ENCODE peak calls at places on chromosome 5, in seven cellular contexts. P is colonic mucosa; G is heart right ventricle; I is IMR-90; M is effector memory CD4-positive, alpha-beta T cell; Z is lung; A is naive thymus-derived CD4-positive, alpha-beta T cell. O is an unnamed sample.

GRCh38 chr5:53023969-53024368 is 34.8 kb downstream of the ITGA2 start:
- DNase-seq in Z (no peak), M (no peak), A (no peak), G (no peak), P (no peak), I (peak), O (peak)

GRCh38 chr5:878125-878524 is 14.5 kb downstream of the BRD9 start:
- DNase-seq in M (no peak), Z (no peak), A (no peak), P (no peak), I (no peak), G (no peak), O (no peak)

GRCh38 chr5:76475358-76475757 is 72.3 kb downstream of the IQGAP2 start:
- DNase-seq in M (no peak), P (peak), Z (no peak), I (no peak), A (no peak), G (no peak), O (no peak)

GRCh38 chr5:160045004-160045403 is 36.1 kb downstream of the TTC1 start:
- DNase-seq in Z (no peak), I (no peak), A (no peak), G (no peak), P (no peak), M (no peak), O (no peak)

GRCh38 chr5:6365142-6365976 is 13.0 kb downstream of the MED10 start:
- DNase-seq in Z (no peak), M (no peak), I (peak), G (no peak), P (no peak), A (no peak), O (peak)

GRCh38 chr5:86354664-86355063 is 263.1 kb upstream of the COX7C start:
- DNase-seq in G (no peak), M (no peak), P (no peak), I (no peak), Z (no peak), A (no peak), O (no peak)

GRCh38 chr5:103601314-103601713 is 38.7 kb upstream of the NUDT12 start:
- DNase-seq in Z (no peak), G (no peak), M (no peak), I (no peak), P (no peak), A (no peak), O (no peak)

GRCh38 chr5:134100283-134101011 is 14.0 kb upstream of the TCF7 start:
- DNase-seq in G (no peak), I (peak), P (no peak), Z (no peak), M (peak), A (no peak), O (peak)

GRCh38 chr5:82019342-82020138 is 47.7 kb downstream of the ATG10 start:
- DNase-seq in P (no peak), G (no peak), I (no peak), M (no peak), A (no peak), Z (no peak), O (no peak)

GRCh38 chr5:24918676-24919075 is 273.9 kb upstream of the CDH10 start:
- DNase-seq in A (no peak), M (no peak), G (no peak), Z (no peak), P (no peak), I (no peak), O (no peak)

GRCh38 chr5:98602534-98603112 is 170.8 kb upstream of the RGMB start:
- DNase-seq in Z (no peak), M (no peak), G (no peak), I (no peak), A (no peak), P (no peak), O (no peak)

GRCh38 chr5:107997338-107997979 is 326.7 kb upstream of the EFNA5 start:
- DNase-seq in I (peak), G (no peak), Z (no peak), M (no peak), P (no peak), A (no peak), O (no peak)

GRCh38 chr5:40733439-40733838 is 22.3 kb downstream of the TTC33 start:
- DNase-seq in P (no peak), Z (no peak), A (no peak), I (no peak), G (no peak), M (no peak), O (no peak)

GRCh38 chr5:102049517-102049916 is 246.6 kb downstream of the SLCO4C1 start:
- DNase-seq in I (no peak), Z (no peak), A (no peak), P (no peak), M (no peak), G (no peak), O (no peak)

GRCh38 chr5:36680066-36680465 is 73.7 kb downstream of the SLC1A3 start:
- DNase-seq in Z (no peak), M (no peak), I (no peak), G (peak), A (no peak), P (no peak), O (no peak)

GRCh38 chr5:58255970-58256369 is 203.9 kb downstream of the PLK2 start:
- DNase-seq in M (no peak), A (no peak), G (no peak), P (no peak), Z (no peak), I (no peak), O (no peak)

GRCh38 chr5:83133797-83134196 is 56.5 kb downstream of the XRCC4 start:
- DNase-seq in A (no peak), G (no peak), M (no peak), I (no peak), Z (no peak), P (no peak), O (no peak)

GRCh38 chr5:113232246-113232645 is 202.5 kb downstream of the TSSK1B start:
- DNase-seq in I (no peak), G (no peak), A (no peak), P (no peak), Z (no peak), M (no peak), O (peak)

GRCh38 chr5:13613621-13614020 is 330.9 kb downstream of the DNAH5 start:
- DNase-seq in Z (no peak), A (no peak), P (no peak), M (no peak), G (no peak), I (no peak), O (no peak)

GRCh38 chr5:168015506-168015905 is 275.9 kb upstream of the WWC1 start:
- DNase-seq in I (peak), P (no peak), Z (no peak), G (no peak), A (no peak), M (no peak), O (no peak)

GRCh38 chr5:139659673-139660072 is 11.5 kb downstream of the CXXC5 start:
- DNase-seq in G (no peak), P (no peak), I (no peak), Z (no peak), A (no peak), M (no peak), O (no peak)

GRCh38 chr5:129125819-129126218 is 31.3 kb downstream of the ISOC1 start:
- DNase-seq in A (no peak), M (no peak), Z (no peak), P (no peak), I (no peak), G (no peak), O (no peak)

GRCh38 chr5:122130152-122130551 is 806 bp downstream of the ZNF474 start:
- DNase-seq in M (no peak), A (no peak), P (no peak), Z (no peak), I (no peak), G (no peak), O (no peak)

GRCh38 chr5:33363537-33363936 is 77.2 kb upstream of the TARS1 start:
- DNase-seq in G (no peak), P (no peak), M (no peak), Z (no peak), A (no peak), I (no peak), O (no peak)

GRCh38 chr5:17154211-17154996 is 63.0 kb upstream of the BASP1 start:
- DNase-seq in P (no peak), I (peak), Z (no peak), A (no peak), M (no peak), G (no peak), O (peak)

GRCh38 chr5:111627862-111628261 is 115.5 kb upstream of the STARD4 start:
- DNase-seq in M (no peak), G (no peak), Z (no peak), A (no peak), P (no peak), I (no peak), O (no peak)

GRCh38 chr5:10485142-10485795 is 43.6 kb downstream of the ROPN1L start:
- DNase-seq in M (no peak), G (peak), Z (peak), P (no peak), I (peak), A (no peak), O (no peak)
- H3K27ac ChIP-seq in M (no peak), G (peak), Z (peak), P (no peak), I (peak), A (no peak), O (no peak)

GRCh38 chr5:164266571-164266970 is 761.2 kb downstream of the MAT2B start:
- DNase-seq in P (no peak), G (no peak), I (no peak), M (no peak), A (no peak), Z (no peak), O (no peak)
- H3K27ac ChIP-seq in P (no peak), G (no peak), I (no peak), M (no peak), A (no peak), Z (no peak), O (no peak)

DNA sequence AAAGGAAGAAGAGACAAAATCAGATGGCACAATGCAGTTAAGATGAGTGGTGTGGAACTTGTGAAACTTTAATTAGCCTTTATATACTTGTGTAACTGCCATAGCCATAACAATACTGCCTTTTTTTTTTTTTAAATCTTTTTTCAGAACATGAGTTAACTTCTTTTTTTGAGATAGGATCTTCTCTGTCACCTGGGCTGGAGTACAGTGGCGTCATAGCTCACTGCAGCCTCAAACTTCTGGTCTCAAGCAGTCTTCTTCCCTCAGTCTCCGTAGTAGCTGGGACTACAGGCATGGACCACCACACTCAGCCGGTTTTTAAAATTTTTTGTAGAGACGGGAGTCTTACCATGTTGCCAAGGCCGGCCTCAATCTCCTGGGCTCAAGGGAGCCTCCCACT is 37.2 kb downstream of the GPBP1 start:
- DNase-seq in M (no peak), Z (no peak), I (no peak), P (no peak), G (no peak), A (no peak), O (no peak)
- H3K27ac ChIP-seq in M (no peak), Z (no peak), I (no peak), P (no peak), G (no peak), A (peak), O (no peak)

GRCh38 chr5:126676195-126676624 is 75.5 kb downstream of the PHAX start:
- DNase-seq in G (no peak), P (peak), I (peak), Z (peak), M (peak), A (peak), O (peak)

GRCh38 chr5:126681970-126682369 is 81.2 kb downstream of the PHAX start:
- DNase-seq in G (no peak), A (no peak), P (no peak), Z (no peak), I (no peak), M (no peak), O (no peak)

GRCh38 chr5:126683912-126684311 is 83.2 kb downstream of the PHAX start:
- DNase-seq in G (no peak), M (no peak), Z (no peak), P (no peak), I (no peak), A (no peak), O (no peak)

GRCh38 chr5:126677101-126677500 is 76.4 kb downstream of the PHAX start:
- DNase-seq in I (no peak), M (no peak), A (no peak), G (no peak), P (no peak), Z (no peak), O (no peak)

DNA sequence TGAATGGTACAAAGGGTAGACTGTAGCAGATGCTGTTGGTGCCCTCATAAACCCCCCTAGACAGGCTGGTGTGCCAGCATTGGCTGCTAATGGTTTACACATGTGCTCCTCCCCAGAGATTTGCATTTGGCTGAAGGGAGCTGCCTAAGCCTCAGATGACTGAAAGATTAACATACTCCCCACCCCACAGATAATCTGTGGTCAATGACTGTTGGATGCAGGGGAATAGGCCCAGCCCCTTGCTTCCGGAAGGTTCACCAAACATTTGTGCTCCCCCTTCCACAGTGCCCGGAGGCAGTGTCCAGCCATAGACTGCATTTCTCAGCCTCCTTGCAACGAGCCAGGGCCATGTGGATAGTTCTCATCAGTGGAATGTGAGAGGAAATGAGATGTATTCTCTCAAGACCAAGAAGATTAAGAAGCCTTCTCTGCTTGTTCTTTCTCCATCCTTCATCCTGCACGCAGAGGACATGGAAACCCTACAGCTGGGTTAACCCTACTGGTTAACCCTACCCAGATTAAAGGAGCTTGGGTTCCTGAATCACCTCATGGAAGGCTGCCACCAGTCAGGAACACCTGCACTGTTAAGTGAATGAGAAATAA is 79.6 kb downstream of the PHAX start:
- DNase-seq in I (peak), G (no peak), P (peak), M (no peak), Z (no peak), A (no peak), O (no peak)
- H3K27ac ChIP-seq in I (no peak), G (no peak), P (no peak), M (no peak), Z (no peak), A (no peak), O (no peak)

GRCh38 chr5:132445930-132446329 is 44.6 kb downstream of the IRF1 start:
- DNase-seq in Z (no peak), G (no peak), I (no peak), P (no peak), M (no peak), A (no peak), O (peak)

GRCh38 chr5:132445640-132445923 is 45.0 kb downstream of the IRF1 start:
- DNase-seq in G (no peak), I (no peak), P (no peak), A (no peak), Z (no peak), M (no peak), O (peak)

GRCh38 chr5:132446621-132447020 is 44.0 kb downstream of the IRF1 start:
- DNase-seq in G (peak), A (no peak), Z (no peak), I (peak), P (peak), M (no peak), O (no peak)

GRCh38 chr5:132449060-132449459 is 41.5 kb downstream of the IRF1 start:
- DNase-seq in G (no peak), M (no peak), P (no peak), Z (no peak), I (no peak), A (no peak), O (no peak)

GRCh38 chr5:132447196-132447595 is 43.4 kb downstream of the IRF1 start:
- DNase-seq in G (no peak), A (no peak), Z (no peak), I (no peak), P (no peak), M (no peak), O (no peak)
- H3K27ac ChIP-seq in G (peak), A (peak), Z (peak), I (no peak), P (peak), M (no peak), O (peak)

O was measured in RWPE1.